ENCODE peak calls at places on chromosomes 5 and 9, in four cellular contexts. V is esophagus muscularis mucosa, W is GM23338, Y is heart left ventricle. B is an unnamed sample.

GRCh38 chr9:68690088-68690487 is 15.0 kb upstream of the PIP5K1B start:
- DNase-seq in W (peak; percentile 41), Y (peak; percentile 54), V (peak; percentile 90), B (no peak)

GRCh38 chr9:128887914-128888350 is 6.0 kb downstream of the LRRC8A start:
- DNase-seq in V (no peak), W (peak; percentile 66), Y (no peak), B (no peak)

GRCh38 chr9:69809304-69809863 is 11.2 kb upstream of the CFAP95 start:
- DNase-seq in Y (no peak), V (no peak), W (peak; percentile 83), B (no peak)

GRCh38 chr9:75891277-75892167 is 1.0 kb downstream of the PCSK5 start:
- DNase-seq in V (peak; percentile 94), W (peak; percentile 60), Y (peak; percentile 19), B (peak; percentile 59)

GRCh38 chr9:68979538-68980314 is 34.2 kb downstream of the PRKACG start:
- DNase-seq in W (no peak), V (no peak), Y (peak; percentile 38), B (no peak)

GRCh38 chr9:135498381-135499126 is 1.9 kb upstream of the MRPS2 start:
- DNase-seq in Y (no peak), W (no peak), V (no peak), B (peak; percentile 46)

GRCh38 chr9:91571036-91571435 is 147.4 kb upstream of the NFIL3 start:
- DNase-seq in Y (no peak), W (no peak), V (peak; percentile 37), B (no peak)

GRCh38 chr5:112294126-112294525 is 125.0 kb downstream of the EPB41L4A start:
- DNase-seq in Y (no peak), V (no peak), W (no peak), B (no peak)

GRCh38 chr9:68851657-68852056 is 146.6 kb downstream of the PIP5K1B start:
- DNase-seq in W (no peak), V (no peak), Y (no peak), B (no peak)

GRCh38 chr5:116452774-116453368 is 121.8 kb downstream of the SEMA6A start:
- DNase-seq in W (no peak), Y (no peak), V (no peak), B (no peak)

GRCh38 chr9:131096490-131097258 is at the start of gene AIF1L:
- DNase-seq in V (no peak), W (peak; percentile 96), Y (no peak), B (no peak)

GRCh38 chr5:147887026-147887627 is 8.6 kb downstream of the SCGB3A2 start:
- DNase-seq in V (no peak), Y (no peak), W (peak; percentile 63), B (no peak)

GRCh38 chr5:76412511-76412910 is 9.4 kb downstream of the IQGAP2 start:
- DNase-seq in V (no peak), Y (no peak), W (no peak), B (no peak)

GRCh38 chr5:120806132-120806531 is 342.0 kb downstream of the PRR16 start:
- DNase-seq in V (no peak), Y (no peak), W (no peak), B (no peak)

GRCh38 chr5:149639718-149640117 is 58.4 kb downstream of the ARHGEF37 start:
- DNase-seq in Y (peak; percentile 48), V (no peak), W (no peak), B (peak; percentile 69)

GRCh38 chr5:88967633-88968585 is 84.9 kb upstream of the MEF2C start:
- DNase-seq in W (no peak), V (no peak), Y (no peak), B (no peak)

GRCh38 chr9:79986437-79986836 is 414.7 kb downstream of the TLE4 start:
- DNase-seq in W (no peak), V (no peak), Y (no peak), B (no peak)

GRCh38 chr5:111706345-111706744 is 50.6 kb downstream of the NREP start:
- DNase-seq in V (no peak), W (no peak), Y (no peak), B (no peak)

GRCh38 chr5:128537306-128537998 is 593 bp downstream of the FBN2 start:
- DNase-seq in Y (peak; percentile 31), W (peak; percentile 60), V (no peak), B (peak; percentile 26)

GRCh38 chr5:4511996-4512656 is 628.0 kb upstream of the ADAMTS16 start:
- DNase-seq in Y (peak; percentile 22), W (peak; percentile 68), V (no peak), B (no peak)

GRCh38 chr5:67156976-67157583 is 39.5 kb downstream of the CD180 start:
- DNase-seq in V (peak; percentile 90), Y (no peak), W (peak; percentile 64), B (no peak)
- H3K4me1 ChIP-seq in V (no peaks in the 10 kb centered on the region), Y (peaks cover 13% of the 10 kb centered on the region), W (no peaks in the 10 kb centered on the region), B (peaks cover 10% of the 10 kb centered on the region)

GRCh38 chr5:154873791-154874331 is 15.4 kb downstream of the CNOT8 start:
- DNase-seq in V (no peak), W (no peak), Y (no peak), B (no peak)
- H3K36me3 ChIP-seq in V (peaks cover 58% of the 10 kb centered on the region), W (peaks cover 57% of the 10 kb centered on the region), Y (peaks cover 79% of the 10 kb centered on the region), B (peaks cover 33% of the 10 kb centered on the region)

DNA sequence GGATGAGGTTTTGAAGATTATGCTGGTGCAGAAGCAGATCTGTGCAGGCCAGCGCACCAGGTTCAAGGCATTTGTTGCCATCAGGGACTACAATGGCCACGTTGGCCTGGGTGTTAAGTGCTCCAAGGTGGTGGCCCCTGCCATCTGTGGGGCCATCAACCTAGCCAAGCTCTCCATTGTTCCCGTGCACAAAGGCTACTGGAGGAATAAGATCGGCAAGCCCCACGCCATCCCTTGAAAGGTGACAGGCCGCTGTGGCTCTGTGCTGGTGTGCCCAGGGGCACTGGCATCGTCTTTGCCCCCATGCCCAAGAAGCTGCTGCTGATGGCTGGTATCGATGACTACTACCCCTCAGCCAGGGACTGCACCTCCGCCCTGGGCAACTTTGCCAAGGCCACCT is 142.5 kb downstream of the SPATA31D1 start:
- DNase-seq in W (no peak), Y (no peak), V (no peak), B (no peak)
- H3K4me1 ChIP-seq in W (no peaks in the 10 kb centered on the region), Y (no peaks in the 10 kb centered on the region), V (no peaks in the 10 kb centered on the region), B (no peaks in the 10 kb centered on the region)

GRCh38 chr5:38598296-38598993 is 42.0 kb upstream of the LIFR start:
- DNase-seq in Y (no peak), V (no peak), W (no peak), B (no peak)
- H3K36me3 ChIP-seq in Y (no peaks in the 10 kb centered on the region), V (no peaks in the 10 kb centered on the region), W (no peaks in the 10 kb centered on the region), B (no peaks in the 10 kb centered on the region)

DNA sequence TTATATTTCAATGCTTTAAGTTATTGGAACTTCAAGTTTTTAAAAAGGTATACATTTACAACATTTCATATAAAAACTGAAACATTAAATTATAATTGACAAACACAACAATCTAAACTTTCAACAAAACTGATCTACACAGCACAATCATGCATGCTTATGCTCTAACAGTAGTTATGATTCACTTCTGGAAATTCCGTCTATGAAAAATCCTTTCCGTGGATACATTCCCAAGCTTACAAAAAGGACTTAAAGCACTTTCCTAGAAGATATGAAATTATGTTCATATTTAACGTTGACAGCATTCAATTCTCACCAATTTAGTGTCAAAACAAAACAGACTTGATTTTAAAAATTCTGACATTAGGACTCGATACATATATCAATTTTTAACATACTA is 3.7 kb downstream of the HNRNPH1 start:
- DNase-seq in W (no peak), V (no peak), Y (no peak), B (no peak)
- H3K4me1 ChIP-seq in W (peaks cover 34% of the 10 kb centered on the region), V (peaks cover 76% of the 10 kb centered on the region), Y (peaks cover 81% of the 10 kb centered on the region), B (no peaks in the 10 kb centered on the region)

GRCh38 chr9:124768778-124769350 is 2.2 kb downstream of the NR6A1 start:
- DNase-seq in Y (no peak), W (no peak), V (no peak), B (no peak)
- H3K36me3 ChIP-seq in Y (no peaks in the 10 kb centered on the region), W (no peaks in the 10 kb centered on the region), V (no peaks in the 10 kb centered on the region), B (no peaks in the 10 kb centered on the region)

DNA sequence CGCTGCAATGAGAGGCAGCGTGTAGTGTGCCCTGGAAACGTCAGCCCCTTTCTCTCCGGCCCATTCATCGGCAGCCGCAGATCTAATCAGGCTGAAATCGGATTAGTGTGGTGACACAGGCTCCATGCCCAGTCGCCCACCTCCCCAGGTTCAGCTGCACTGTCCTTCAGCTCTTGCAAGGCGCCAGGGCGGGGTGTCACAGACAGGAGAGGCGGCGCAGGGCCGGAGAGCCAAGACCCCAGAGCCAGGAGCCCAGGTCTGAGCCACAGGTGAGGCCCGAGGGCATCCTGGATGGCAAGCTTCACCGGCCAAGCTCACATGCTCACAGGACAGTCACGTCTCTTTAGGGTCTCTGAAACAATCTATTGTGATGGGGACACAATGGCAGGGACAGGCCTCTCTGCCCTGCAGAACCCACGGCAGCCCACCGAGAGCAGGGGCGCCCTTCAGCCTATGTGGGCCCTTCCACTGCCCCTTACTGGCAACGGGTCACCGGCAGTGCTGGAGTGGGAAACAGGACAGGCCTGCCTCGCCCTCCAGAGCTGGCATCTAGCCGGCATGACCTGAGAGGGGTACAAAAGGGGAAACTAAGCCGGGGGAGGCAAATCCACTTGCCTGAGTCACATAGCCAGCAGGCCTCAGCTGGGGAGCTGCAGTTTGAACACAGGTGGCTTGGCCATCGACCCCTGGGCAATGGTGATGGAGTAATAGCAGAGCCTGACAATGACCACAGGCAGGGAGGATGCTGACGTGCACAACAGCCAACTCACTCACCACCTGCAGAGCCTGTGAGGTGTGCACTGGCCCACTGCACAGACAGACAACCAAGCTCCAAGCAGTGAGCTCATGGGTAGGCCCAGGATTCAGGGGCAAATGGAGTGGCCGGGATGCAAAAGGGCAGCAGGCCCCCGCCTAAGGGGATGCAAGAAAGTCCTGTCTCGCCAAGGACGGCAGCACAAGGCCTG is 48.1 kb downstream of the VAV2 start:
- DNase-seq in Y (no peak), V (no peak), W (no peak), B (no peak)
- H3K4me1 ChIP-seq in Y (no peaks in the 10 kb centered on the region), V (no peaks in the 10 kb centered on the region), W (no peaks in the 10 kb centered on the region), B (no peaks in the 10 kb centered on the region)

B was measured in right lobe of liver.